ENCODE peak calls at places on chromosomes 7 and 10, in six cellular contexts. C, M, V, I, W and B are unnamed samples.

GRCh38 chr10:132357286-132358058 is 25.5 kb downstream of the LRRC27 start:
- DNase-seq in C (peak), M (no peak), V (no peak), I (no peak), W (no peak), B (no peak)

GRCh38 chr10:91311601-91312000 is 91.1 kb downstream of the PCGF5 start:
- DNase-seq in C (no peak), M (no peak), V (no peak), I (no peak), W (no peak), B (no peak)

GRCh38 chr10:100528123-100528884 is 1.4 kb downstream of the NDUFB8 start:
- DNase-seq in C (no peak), M (no peak), V (no peak), I (no peak), W (no peak), B (no peak)

GRCh38 chr10:43259248-43259980 is 7.5 kb downstream of the RASGEF1A start:
- DNase-seq in C (peak), M (no peak), V (no peak), I (no peak), W (no peak), B (no peak)

GRCh38 chr10:117240105-117240729 is 697 bp upstream of the SLC18A2 start:
- DNase-seq in C (no peak), M (no peak), V (no peak), I (no peak), W (no peak), B (no peak)

GRCh38 chr10:86773486-86773885 is 17.1 kb downstream of the BMPR1A start:
- DNase-seq in C (no peak), M (no peak), V (no peak), I (no peak), W (no peak), B (no peak)

GRCh38 chr7:102860351-102860811 is 52.4 kb upstream of the LRRC17 start:
- DNase-seq in C (no peak), M (no peak), V (peak), I (no peak), W (peak), B (peak)

GRCh38 chr7:7595451-7595850 is 28.8 kb downstream of the MIOS start:
- DNase-seq in C (no peak), M (no peak), V (peak), I (no peak), W (peak), B (peak)

GRCh38 chr7:139947021-139947420 is 115.7 kb downstream of the PARP12 start:
- DNase-seq in C (no peak), M (no peak), V (no peak), I (no peak), W (no peak), B (no peak)

GRCh38 chr10:84540617-84541288 is 212.4 kb downstream of the CCSER2 start:
- DNase-seq in C (peak), M (peak), V (peak), I (peak), W (peak), B (peak)

GRCh38 chr10:28841625-28842024 is 164.3 kb downstream of the BAMBI start:
- DNase-seq in C (no peak), M (no peak), V (peak), I (no peak), W (peak), B (peak)

GRCh38 chr10:48551796-48552591 is 52.9 kb downstream of the ARHGAP22 start:
- DNase-seq in C (peak), M (peak), V (peak), I (peak), W (peak), B (peak)

GRCh38 chr7:141884544-141885227 is 31.5 kb upstream of the OR9A4 start:
- DNase-seq in C (no peak), M (no peak), V (no peak), I (no peak), W (no peak), B (no peak)

DNA sequence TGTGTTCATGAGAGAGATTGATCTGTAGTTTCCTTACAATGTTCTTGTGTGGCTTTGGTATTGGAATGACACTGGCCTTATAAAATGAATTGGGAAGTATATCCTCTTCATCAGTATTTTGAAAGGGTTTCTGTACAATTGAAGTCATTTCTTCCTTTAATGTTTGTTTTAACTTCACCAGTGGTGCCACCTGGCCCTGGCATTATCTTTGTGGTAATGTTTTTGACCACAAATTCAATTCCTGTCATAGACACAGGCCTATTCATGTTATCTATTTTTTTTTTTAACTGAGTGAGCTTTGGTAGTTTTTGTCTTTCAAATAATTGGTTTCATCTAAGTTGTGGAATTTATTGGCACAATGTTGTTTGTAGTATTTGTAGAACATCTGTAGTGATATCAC is 127.7 kb downstream of the CDK14 start:
- DNase-seq in C (no peak), M (no peak), V (no peak), I (no peak), W (no peak), B (no peak)
- H3K4me3 ChIP-seq in C (no peak), M (no peak), V (no peak), I (no peak), W (no peak), B (no peak)

DNA sequence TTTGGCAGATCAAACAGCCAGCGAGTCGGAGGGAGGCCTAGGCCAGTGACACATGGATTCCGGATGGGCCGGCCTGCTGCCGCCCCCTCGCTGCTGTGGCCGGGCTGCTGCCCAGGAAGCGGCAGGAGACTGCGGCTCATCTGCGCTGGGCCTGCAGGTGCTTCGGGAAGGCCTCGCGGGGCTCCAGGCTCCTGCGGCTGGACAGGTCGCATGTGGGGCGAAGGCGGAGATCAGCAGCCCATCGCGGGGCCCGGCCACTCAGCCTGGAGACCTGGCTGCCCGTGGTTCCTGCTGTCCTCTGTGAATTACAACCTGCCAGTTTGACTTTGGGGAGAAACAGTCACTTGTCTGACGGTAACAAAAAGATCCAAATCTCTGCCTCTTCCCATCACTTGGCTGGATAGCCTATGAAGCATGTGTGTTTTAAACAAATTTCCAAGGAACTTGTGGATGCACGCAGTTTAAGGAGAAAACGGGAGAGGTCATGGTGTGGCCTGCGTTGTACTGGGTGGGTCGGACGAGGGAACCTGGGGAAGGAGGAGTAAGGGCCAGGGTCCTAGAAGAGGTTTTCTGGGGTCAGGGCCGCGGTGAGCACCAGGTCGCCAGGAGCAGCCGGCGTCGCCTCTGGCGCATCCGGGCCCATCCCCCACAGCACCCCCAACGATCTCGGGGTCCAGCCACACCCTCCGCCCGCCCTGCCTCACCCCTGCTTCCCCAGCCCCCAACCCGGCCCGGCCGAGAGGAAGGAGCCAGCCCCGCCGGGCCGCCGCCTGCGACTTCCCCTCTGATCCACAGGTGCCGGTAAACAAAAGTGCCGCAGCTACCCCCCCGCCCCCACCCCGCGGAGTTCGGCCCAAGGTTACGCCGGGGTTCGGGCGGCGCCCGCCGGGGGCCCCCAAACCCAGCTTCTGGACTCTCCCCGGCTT is 1.6 kb downstream of the SPOCK2 start:
- DNase-seq in C (no peak), M (no peak), V (no peak), I (peak), W (no peak), B (peak)
- H3K4me3 ChIP-seq in C (no peak), M (no peak), V (no peak), I (no peak), W (no peak), B (peak)

DNA sequence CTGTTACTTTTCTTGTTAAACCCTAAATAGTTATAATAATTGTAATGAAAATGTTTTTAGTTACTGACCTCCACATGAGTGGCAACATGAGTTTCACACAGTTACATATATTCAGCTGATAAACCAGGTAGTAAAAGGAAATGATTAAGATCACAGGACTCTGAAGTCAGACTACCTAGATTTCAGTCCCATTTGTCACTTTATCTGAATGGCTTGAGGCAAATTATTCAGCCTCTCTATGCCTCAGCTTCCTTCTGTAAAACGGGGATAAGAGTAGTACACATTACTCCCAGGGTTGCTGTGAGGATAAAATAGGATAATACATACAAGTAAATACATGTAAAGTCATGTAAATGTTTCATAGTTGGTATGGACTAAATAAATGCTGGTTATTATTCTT is 254.3 kb upstream of the LRRTM3 start:
- DNase-seq in C (no peak), M (no peak), V (no peak), I (no peak), W (peak), B (no peak)
- H3K4me3 ChIP-seq in C (no peak), M (no peak), V (no peak), I (no peak), W (no peak), B (no peak)

GRCh38 chr7:47346378-47346914 is 235.5 kb downstream of the TNS3 start:
- DNase-seq in C (no peak), M (no peak), V (no peak), I (no peak), W (no peak), B (no peak)
- H3K4me3 ChIP-seq in C (no peak), M (no peak), V (no peak), I (no peak), W (no peak), B (no peak)

GRCh38 chr7:50591098-50591479 is 25.9 kb upstream of the DDC start:
- DNase-seq in C (no peak), M (no peak), V (no peak), I (no peak), W (no peak), B (no peak)
- H3K4me3 ChIP-seq in C (no peak), M (no peak), V (no peak), I (no peak), W (no peak), B (no peak)